ENCODE peak calls at places on chromosome 17, in five cellular contexts. B is Panc1; A is cardiac muscle cell; W is stimulated activated CD8-positive, alpha-beta memory T cell treated with anti-CD3 and anti-CD28 coated beads, Interleukin-7, amount 100 ng/mL, for 24 hours; H is CD4-positive, alpha-beta memory T cell. G is an unnamed sample.

GRCh38 chr17:38798614-38799500 is 499 bp downstream of the PIP4K2B start:
- DNase-seq in B (no peak), A (peak; percentile 55), W (peak; percentile 14), H (no peak), G (peak; percentile 50)

GRCh38 chr17:65049085-65049756 is 7.3 kb downstream of the GNA13 start:
- DNase-seq in B (no peak), A (no peak), W (no peak), H (no peak), G (peak; percentile 27)

GRCh38 chr17:17111401-17112393 is 69.4 kb downstream of the MPRIP start:
- DNase-seq in B (no peak), A (no peak), W (no peak), H (no peak), G (no peak)

GRCh38 chr17:83086907-83087787 is 7.7 kb downstream of the METRNL start:
- DNase-seq in B (no peak), A (no peak), W (no peak), H (no peak), G (no peak)

GRCh38 chr17:81301195-81302144 is 6.4 kb upstream of the SLC38A10 start:
- DNase-seq in B (no peak), A (no peak), W (no peak), H (no peak), G (no peak)

GRCh38 chr17:45050680-45051059 is 762 bp downstream of the DCAKD start:
- DNase-seq in B (no peak), A (peak; percentile 14), W (no peak), H (peak; percentile 17), G (no peak)

GRCh38 chr17:57242148-57242547 is 14.2 kb upstream of the MSI2 start:
- DNase-seq in B (no peak), A (peak; percentile 4), W (no peak), H (no peak), G (peak; percentile 55)

GRCh38 chr17:61321344-61321743 is 78.3 kb upstream of the TBX2 start:
- DNase-seq in B (no peak), A (no peak), W (no peak), H (no peak), G (no peak)

GRCh38 chr17:45370949-45371413 is 54.2 kb upstream of the MAP3K14 start:
- DNase-seq in B (no peak), A (no peak), W (no peak), H (no peak), G (no peak)

GRCh38 chr17:38453951-38454421 is 25.7 kb downstream of the ARHGAP23 start:
- DNase-seq in B (no peak), A (peak; percentile 65), W (no peak), H (no peak), G (no peak)

GRCh38 chr17:29546085-29546484 is 20.8 kb downstream of the ABHD15 start:
- DNase-seq in B (no peak), A (no peak), W (no peak), H (no peak), G (no peak)

GRCh38 chr17:66541461-66542182 is 239.2 kb downstream of the PRKCA start:
- DNase-seq in B (no peak), A (peak; percentile 90), W (no peak), H (no peak), G (no peak)

GRCh38 chr17:63960006-63960405 is 12.7 kb downstream of the SCN4A start:
- DNase-seq in B (no peak), A (no peak), W (no peak), H (no peak), G (no peak)

G was measured in thyroid gland.